ENCODE peak calls at places on chromosomes 11 and 22, in ten cellular contexts. M, W, A, Q, P, Z, N, D, J and U are unnamed samples.

GRCh38 chr11:12285106-12285505 is 92.3 kb upstream of the PARVA start:
- DNase-seq in M (no peak), W (no peak), A (no peak), Q (no peak), P (peak; percentile 15), Z (no peak), N (peak; percentile 19), D (no peak), J (no peak), U (no peak)

GRCh38 chr11:75311858-75312288 is 39.6 kb downstream of the ARRB1 start:
- DNase-seq in M (peak; percentile 67), W (no peak), A (no peak), Q (no peak), P (peak; percentile 90), Z (peak; percentile 91), N (peak; percentile 38), D (no peak), J (peak; percentile 82), U (no peak)

GRCh38 chr11:57327721-57328120 is 3.0 kb upstream of the TNKS1BP1 start:
- DNase-seq in M (no peak), W (no peak), A (no peak), Q (no peak), P (no peak), Z (no peak), N (no peak), D (no peak), J (no peak), U (no peak)

GRCh38 chr22:46068908-46069481 is 81.3 kb upstream of the PPARA start:
- DNase-seq in M (peak; percentile 26), W (no peak), A (peak; percentile 51), Q (no peak), P (peak; percentile 69), Z (peak; percentile 71), N (no peak), D (no peak), J (peak; percentile 36), U (peak; percentile 71)

GRCh38 chr11:71355266-71355665 is 92.9 kb downstream of the DHCR7 start:
- DNase-seq in M (no peak), W (no peak), A (no peak), Q (no peak), P (no peak), Z (no peak), N (no peak), D (no peak), J (no peak), U (no peak)

GRCh38 chr11:100585728-100586127 is 101.4 kb upstream of the ARHGAP42 start:
- DNase-seq in M (no peak), W (no peak), A (no peak), Q (no peak), P (no peak), Z (no peak), N (no peak), D (no peak), J (no peak), U (no peak)

GRCh38 chr22:45671051-45671782 is 417 bp upstream of the ATXN10 start:
- DNase-seq in M (no peak), W (no peak), A (no peak), Q (no peak), P (no peak), Z (peak; percentile 73), N (peak; percentile 13), D (no peak), J (peak; percentile 16), U (peak; percentile 75)

GRCh38 chr22:37330200-37331033 is 48.1 kb downstream of the CYTH4 start:
- DNase-seq in M (peak; percentile 43), W (peak; percentile 96), A (no peak), Q (peak; percentile 72), P (no peak), Z (no peak), N (peak; percentile 48), D (no peak), J (peak; percentile 22), U (no peak)

GRCh38 chr22:17860220-17860965 is 86.1 kb upstream of the BID start:
- DNase-seq in M (no peak), W (no peak), A (no peak), Q (no peak), P (no peak), Z (no peak), N (no peak), D (no peak), J (no peak), U (no peak)
- H3K9me3 ChIP-seq in M (no peaks in the 10 kb centered on the region), W (no peaks in the 10 kb centered on the region), A (no peaks in the 10 kb centered on the region), Q (no peaks in the 10 kb centered on the region), P (no peaks in the 10 kb centered on the region), Z (no peaks in the 10 kb centered on the region), N (no peaks in the 10 kb centered on the region), D (no peaks in the 10 kb centered on the region), J (no peaks in the 10 kb centered on the region), U (no peaks in the 10 kb centered on the region)

GRCh38 chr11:587546-587945 is 11.3 kb downstream of the PHRF1 start:
- DNase-seq in M (no peak), W (no peak), A (no peak), Q (no peak), P (no peak), Z (no peak), N (no peak), D (no peak), J (no peak), U (no peak)

GRCh38 chr11:587978-588380 is 11.7 kb downstream of the PHRF1 start:
- DNase-seq in M (no peak), W (no peak), A (no peak), Q (peak; percentile 76), P (no peak), Z (no peak), N (no peak), D (no peak), J (no peak), U (no peak)

GRCh38 chr11:584287-584686 is 8.0 kb downstream of the PHRF1 start:
- DNase-seq in M (no peak), W (no peak), A (no peak), Q (no peak), P (no peak), Z (no peak), N (no peak), D (no peak), J (no peak), U (no peak)

GRCh38 chr11:589798-590197 is 13.5 kb downstream of the PHRF1 start:
- DNase-seq in M (no peak), W (no peak), A (no peak), Q (no peak), P (no peak), Z (no peak), N (no peak), D (no peak), J (no peak), U (no peak)

GRCh38 chr11:586376-587316 is 10.4 kb downstream of the PHRF1 start:
- DNase-seq in M (no peak), W (no peak), A (no peak), Q (no peak), P (no peak), Z (no peak), N (no peak), D (no peak), J (no peak), U (no peak)
- TF ChIP-seq POLR2AphosphoS5 in M (no peak), W (no peak), A (no peak), Q (no peak), P (no peak), Z (no peak), N (no peak), D (no peak), J (no peak), U (peak; percentile 47)

GRCh38 chr11:15864021-15864805 is 492.1 kb downstream of the SOX6 start:
- DNase-seq in M (no peak), W (no peak), A (no peak), Q (no peak), P (no peak), Z (no peak), N (no peak), D (no peak), J (no peak), U (no peak)

GRCh38 chr11:15861256-15861655 is 495.1 kb downstream of the SOX6 start:
- DNase-seq in M (no peak), W (no peak), A (no peak), Q (no peak), P (no peak), Z (no peak), N (no peak), D (no peak), J (no peak), U (no peak)

GRCh38 chr11:15863411-15863810 is 492.9 kb downstream of the SOX6 start:
- DNase-seq in M (no peak), W (no peak), A (no peak), Q (no peak), P (no peak), Z (no peak), N (no peak), D (no peak), J (no peak), U (no peak)

GRCh38 chr11:15858881-15859280 is 497.5 kb downstream of the SOX6 start:
- DNase-seq in M (no peak), W (no peak), A (no peak), Q (no peak), P (no peak), Z (no peak), N (no peak), D (no peak), J (no peak), U (no peak)

DNA sequence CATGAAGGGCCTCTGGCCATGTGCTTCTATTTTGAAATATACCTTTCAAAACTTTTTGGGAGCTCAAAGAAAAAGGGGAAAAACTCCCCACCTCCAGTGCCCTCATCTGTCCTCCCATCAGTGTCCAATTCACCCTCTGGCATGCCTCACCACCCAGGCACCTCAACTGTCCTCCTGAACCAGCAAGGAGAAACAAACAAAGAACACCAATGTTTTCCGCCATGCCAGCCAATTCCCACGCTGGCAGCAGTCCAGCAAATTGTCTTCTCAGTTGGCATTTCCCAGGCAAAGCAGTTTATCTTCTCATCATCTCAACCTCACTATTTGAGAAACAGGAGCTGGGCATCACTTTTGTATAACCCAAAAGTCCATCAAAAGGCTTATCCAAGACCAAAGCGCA is 496.9 kb downstream of the SOX6 start:
- DNase-seq in M (no peak), W (no peak), A (peak; percentile 70), Q (no peak), P (no peak), Z (no peak), N (no peak), D (no peak), J (no peak), U (no peak)
- H3K9me3 ChIP-seq in M (no peaks in the 10 kb centered on the region), W (no peaks in the 10 kb centered on the region), A (no peaks in the 10 kb centered on the region), Q (no peaks in the 10 kb centered on the region), P (no peaks in the 10 kb centered on the region), Z (no peaks in the 10 kb centered on the region), N (no peaks in the 10 kb centered on the region), D (no peaks in the 10 kb centered on the region), J (no peaks in the 10 kb centered on the region), U (no peaks in the 10 kb centered on the region)

GRCh38 chr22:19987394-19988306 is 29.0 kb downstream of the ARVCF start:
- DNase-seq in M (no peak), W (no peak), A (no peak), Q (no peak), P (no peak), Z (no peak), N (no peak), D (no peak), J (peak; percentile 23), U (no peak)

GRCh38 chr22:19984851-19985811 is 31.5 kb downstream of the ARVCF start:
- DNase-seq in M (no peak), W (no peak), A (no peak), Q (no peak), P (no peak), Z (no peak), N (no peak), D (no peak), J (no peak), U (peak; percentile 67)

GRCh38 chr22:19988331-19988808 is 28.3 kb downstream of the ARVCF start:
- DNase-seq in M (no peak), W (no peak), A (no peak), Q (no peak), P (no peak), Z (no peak), N (no peak), D (no peak), J (no peak), U (no peak)

GRCh38 chr22:19986011-19986409 is 30.6 kb downstream of the ARVCF start:
- DNase-seq in M (no peak), W (no peak), A (no peak), Q (no peak), P (no peak), Z (no peak), N (no peak), D (no peak), J (no peak), U (no peak)

GRCh38 chr22:19986410-19987341 is 29.9 kb downstream of the ARVCF start:
- DNase-seq in M (peak; percentile 79), W (no peak), A (peak; percentile 81), Q (peak; percentile 100), P (no peak), Z (peak; percentile 89), N (peak; percentile 77), D (peak; percentile 69), J (peak; percentile 83), U (peak; percentile 91)
- TF ChIP-seq POLR2AphosphoS5 in M (peak; percentile 63), W (peak; percentile 67), A (peak; percentile 25), Q (no peak), P (no peak), Z (peak; percentile 70), N (peak; percentile 83), D (peak; percentile 24), J (peak; percentile 79), U (peak; percentile 51)